ENCODE peak calls at places on chromosomes 1 and 21, in five cellular contexts. M is GM12878, X is T47D, J is HCT116, A is SK-N-SH. T is an unnamed sample.

GRCh38 chr1:183783896-183784637 is 20.9 kb upstream of the RGL1 start:
- DNase-seq in M (no peak), X (no peak), J (no peak), A (no peak), T (no peak)

GRCh38 chr1:16139473-16139962 is 16.4 kb downstream of the EPHA2 start:
- DNase-seq in J (no peak), M (no peak), A (no peak), X (no peak), T (no peak)

GRCh38 chr1:226443033-226443432 is 35.1 kb upstream of the PARP1 start:
- DNase-seq in X (no peak), A (no peak), M (no peak), J (peak), T (no peak)

GRCh38 chr1:67713071-67713806 is 28.2 kb downstream of the GADD45A start:
- DNase-seq in M (no peak), X (peak), A (peak), J (peak), T (no peak)

GRCh38 chr21:33403786-33404571 is 766 bp downstream of the IFNGR2 start:
- DNase-seq in J (no peak), M (no peak), X (peak), A (peak), T (peak)

GRCh38 chr1:65395887-65396612 is 24.4 kb upstream of the LEPR start:
- DNase-seq in M (no peak), X (no peak), A (no peak), J (no peak), T (no peak)

GRCh38 chr1:178686407-178686806 is 38.6 kb upstream of the RALGPS2 start:
- DNase-seq in J (no peak), A (no peak), X (no peak), M (no peak), T (no peak)

GRCh38 chr1:183493540-183494245 is 21.4 kb downstream of the SMG7 start:
- DNase-seq in X (no peak), A (no peak), J (no peak), M (no peak), T (no peak)

GRCh38 chr1:205748398-205749093 is 1.4 kb downstream of the NUCKS1 start:
- DNase-seq in J (no peak), X (peak), M (no peak), A (peak), T (peak)

GRCh38 chr1:242083742-242084141 is 84.8 kb upstream of the MAP1LC3C start:
- DNase-seq in X (no peak), M (no peak), J (no peak), A (no peak), T (no peak)

GRCh38 chr1:59739111-59739510 is 75.6 kb upstream of the HOOK1 start:
- DNase-seq in J (no peak), M (no peak), A (no peak), X (no peak), T (no peak)

GRCh38 chr1:145944532-145944931 is 13.3 kb downstream of the LIX1L start:
- DNase-seq in A (no peak), X (no peak), J (no peak), M (no peak), T (no peak)

GRCh38 chr1:214637722-214638473 is 34.9 kb downstream of the CENPF start:
- DNase-seq in A (no peak), M (no peak), J (peak), X (no peak), T (no peak)

GRCh38 chr1:33930346-33931114 is 66.7 kb downstream of the HMGB4 start:
- DNase-seq in X (no peak), A (no peak), J (no peak), M (no peak), T (no peak)

DNA sequence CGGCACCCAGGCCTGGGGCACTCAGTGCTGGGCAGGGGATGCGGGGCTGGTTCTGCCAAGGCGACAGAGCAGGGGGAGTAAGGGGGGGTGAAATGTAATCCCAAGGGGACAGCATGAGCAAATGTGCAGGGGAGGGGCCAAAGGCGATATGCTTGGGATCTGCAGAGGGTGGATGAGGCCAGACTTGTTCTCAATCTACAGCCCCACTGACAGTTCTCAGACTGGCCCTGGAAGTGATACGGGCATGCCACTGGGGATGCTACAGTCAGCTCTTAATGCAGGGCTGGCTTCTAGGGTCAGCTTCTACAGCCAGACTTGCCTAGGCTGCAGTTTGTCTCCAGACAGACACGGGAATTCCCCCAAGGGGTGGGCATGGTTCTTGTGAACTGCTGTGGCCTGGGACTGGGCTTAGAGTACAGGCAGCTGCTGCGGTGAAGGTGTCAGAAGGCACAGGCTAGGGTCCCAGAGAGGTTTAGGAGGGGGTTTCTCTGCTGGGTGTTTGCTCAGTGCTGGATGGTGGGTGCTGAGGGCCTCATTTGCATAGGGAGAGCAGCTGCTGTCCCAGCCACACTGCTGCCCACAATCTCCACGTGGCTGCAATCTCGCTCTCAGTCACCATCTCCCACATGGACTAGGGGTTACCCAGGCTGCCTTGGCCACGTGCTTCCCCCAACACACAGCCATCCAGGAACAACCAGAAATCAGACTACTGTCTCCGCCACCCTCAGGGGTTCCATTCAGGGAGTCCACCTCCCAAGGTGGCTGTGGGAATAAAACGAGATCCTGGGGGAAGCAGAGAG is 190.1 kb downstream of the HIVEP3 start:
- DNase-seq in M (peak), X (no peak), J (no peak), A (peak), T (no peak)
- TF ChIP-seq JUND in M (peak), X (no peak), J (no peak), A (no peak), T (no peak)

DNA sequence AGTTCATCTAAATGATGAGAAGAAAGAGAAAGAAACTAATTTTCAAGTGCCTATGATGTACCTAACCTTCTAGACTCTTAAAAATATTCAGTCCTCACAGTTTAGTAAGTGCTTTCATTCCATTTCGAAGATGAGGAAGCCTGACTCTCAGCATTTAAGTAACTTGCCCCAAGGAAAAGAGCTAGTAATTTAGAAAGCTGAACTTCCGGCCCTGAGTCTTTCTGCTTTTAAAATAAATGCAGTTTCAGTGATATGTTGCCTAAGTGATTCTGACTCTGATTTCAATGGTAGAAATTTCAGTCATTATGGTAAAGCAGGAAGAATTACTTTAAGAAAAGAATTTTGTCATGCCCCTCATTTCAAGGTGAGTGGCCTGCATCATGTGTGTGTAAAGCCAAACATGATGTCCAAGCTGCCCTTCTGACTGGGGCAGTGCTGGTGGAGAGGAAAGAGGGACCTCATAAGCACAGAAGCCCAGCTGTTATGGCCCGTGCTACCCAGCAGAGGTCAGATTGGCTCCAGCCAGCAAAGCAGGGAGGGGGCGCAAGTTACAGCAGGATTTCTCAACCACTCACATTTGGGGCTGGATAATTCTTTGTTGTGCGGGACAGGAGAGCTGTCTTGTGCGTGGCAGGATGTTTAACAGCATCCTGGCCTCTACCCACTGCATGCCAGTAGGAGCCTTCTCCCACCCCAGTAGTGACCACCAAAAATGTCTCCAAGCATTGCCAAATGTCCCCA is 10.7 kb downstream of the ATP1A4 start:
- DNase-seq in A (no peak), M (no peak), J (no peak), X (peak), T (peak)
- TF ChIP-seq JUND in A (no peak), M (no peak), J (no peak), X (no peak), T (no peak)

DNA sequence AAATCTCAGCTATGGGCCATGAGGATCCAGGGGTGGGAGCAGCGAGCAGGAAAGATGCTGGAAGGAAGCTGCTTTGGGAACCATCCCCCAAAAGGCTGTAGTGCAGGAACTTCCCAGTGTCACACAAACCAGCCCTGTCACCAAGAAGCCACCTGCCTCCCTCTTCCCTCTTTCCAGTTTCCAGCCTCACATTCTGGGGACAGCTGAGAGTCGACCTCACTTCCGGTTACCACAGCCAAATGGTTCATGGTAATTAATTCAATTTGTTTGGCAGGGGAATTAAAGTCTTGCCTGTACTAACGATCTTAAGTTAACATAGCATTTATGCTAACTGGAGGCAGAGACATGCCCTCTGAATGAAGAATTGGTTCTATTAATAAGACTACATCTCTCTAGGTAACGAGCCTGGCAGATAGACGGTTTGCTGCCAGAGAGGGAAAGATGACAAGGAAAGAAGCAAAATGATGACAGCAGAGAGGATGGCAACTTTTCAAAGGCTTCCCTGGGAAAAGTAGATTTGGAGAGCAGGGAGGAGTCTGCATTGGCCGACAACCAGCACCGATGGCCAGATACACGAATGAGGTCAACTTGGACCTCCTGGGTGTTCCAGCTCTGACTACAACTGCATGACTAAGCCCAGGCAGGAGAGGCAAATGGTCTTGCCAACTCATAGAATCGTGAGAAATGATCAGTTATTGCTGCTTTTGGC is 64.1 kb downstream of the TMCO4 start:
- DNase-seq in A (no peak), M (no peak), X (no peak), J (no peak), T (no peak)
- TF ChIP-seq JUND in A (peak), M (no peak), X (no peak), J (no peak), T (no peak)

GRCh38 chr1:166673722-166674121 is 165.6 kb upstream of the POGK start:
- DNase-seq in A (no peak), M (no peak), X (no peak), J (no peak), T (no peak)
- TF ChIP-seq JUND in A (no peak), M (no peak), X (no peak), J (no peak), T (no peak)

DNA sequence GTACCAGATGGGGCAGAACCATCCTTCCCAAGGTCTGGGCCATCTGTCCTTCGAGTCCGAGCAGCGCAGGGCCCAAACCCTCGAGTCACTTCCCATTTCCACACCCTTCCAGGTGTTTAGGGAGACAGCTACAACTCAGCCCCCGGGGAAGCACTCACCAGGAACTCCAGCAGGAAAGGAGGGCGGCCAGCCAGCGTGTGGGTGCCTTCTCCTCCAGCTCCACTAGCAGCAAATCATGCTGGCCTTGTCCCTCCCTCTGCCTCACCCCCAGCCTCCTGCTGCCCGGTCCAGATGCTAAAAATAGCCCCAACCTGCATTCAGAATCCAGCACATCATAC is 56.1 kb downstream of the RIPK4 start:
- DNase-seq in J (no peak), M (no peak), A (no peak), X (no peak), T (no peak)
- TF ChIP-seq JUND in J (no peak), M (no peak), A (no peak), X (no peak), T (no peak)

T was measured in K562.